ENCODE peak calls at places on chromosomes 7 and 10, in four cellular contexts. D, F, Z and G are unnamed samples.

GRCh38 chr10:131845505-131846223 is 55.1 kb upstream of the PPP2R2D start:
- DNase-seq in F (no peak), D (no peak), Z (no peak), G (no peak)

GRCh38 chr7:157537056-157537455 is 200.3 kb downstream of the DNAJB6 start:
- DNase-seq in F (no peak), D (no peak), Z (no peak), G (no peak)

GRCh38 chr10:132591166-132591971 is 53.8 kb downstream of the INPP5A start:
- DNase-seq in D (no peak), Z (no peak), F (no peak), G (no peak)

GRCh38 chr7:131197920-131198610 is 129.6 kb upstream of the MKLN1 start:
- DNase-seq in F (peak; percentile 61), Z (no peak), D (no peak), G (no peak)

GRCh38 chr10:4661572-4662255 is 164.3 kb upstream of the AKR1E2 start:
- DNase-seq in F (no peak), Z (no peak), D (no peak), G (no peak)

GRCh38 chr10:62278461-62278910 is 9.8 kb upstream of the RTKN2 start:
- DNase-seq in Z (no peak), D (no peak), F (peak; percentile 87), G (no peak)

GRCh38 chr7:18685961-18686360 is 190.4 kb downstream of the HDAC9 start:
- DNase-seq in Z (no peak), F (no peak), D (no peak), G (no peak)

GRCh38 chr7:134908289-134908688 is 78.0 kb upstream of the AGBL3 start:
- DNase-seq in F (no peak), Z (no peak), D (no peak), G (no peak)

GRCh38 chr10:102509387-102509786 is 5.6 kb downstream of the SUFU start:
- DNase-seq in D (no peak), F (no peak), Z (no peak), G (no peak)

GRCh38 chr10:113644185-113645120 is 19.4 kb downstream of the NRAP start:
- DNase-seq in D (no peak), Z (no peak), F (no peak), G (no peak)

GRCh38 chr7:6030988-6031387 is at the start of gene ANKRD61:
- DNase-seq in D (no peak), F (no peak), Z (no peak), G (no peak)

GRCh38 chr7:94008537-94008936 is 4.4 kb upstream of the BET1 start:
- DNase-seq in D (no peak), Z (no peak), F (no peak), G (no peak)

GRCh38 chr7:151565541-151565940 is 45.8 kb upstream of the RHEB start:
- DNase-seq in F (no peak), D (no peak), Z (no peak), G (no peak)

GRCh38 chr7:12570529-12571461 is at the start of gene SCIN:
- DNase-seq in D (no peak), Z (peak; percentile 61), F (no peak), G (peak; percentile 16)

GRCh38 chr10:110859947-110860376 is 11.8 kb upstream of the PDCD4 start:
- DNase-seq in D (no peak), F (peak; percentile 86), Z (no peak), G (no peak)

GRCh38 chr7:2717293-2717904 is 29.4 kb downstream of the AMZ1 start:
- DNase-seq in F (no peak), Z (no peak), D (no peak), G (no peak)

GRCh38 chr10:103781329-103782061 is 73.9 kb downstream of the SH3PXD2A start:
- DNase-seq in D (peak; percentile 20), F (peak; percentile 96), Z (peak; percentile 33), G (no peak)

GRCh38 chr10:131021967-131022366 is 289.6 kb downstream of the TCERG1L start:
- DNase-seq in D (no peak), Z (no peak), F (no peak), G (no peak)

GRCh38 chr10:73968101-73968515 is 29.8 kb upstream of the VCL start:
- DNase-seq in Z (no peak), F (no peak), D (no peak), G (no peak)

GRCh38 chr7:55075464-55075971 is 56.7 kb downstream of the EGFR start:
- DNase-seq in F (no peak), Z (no peak), D (no peak), G (no peak)

GRCh38 chr7:34991938-34992840 is 45.1 kb downstream of the DPY19L1 start:
- DNase-seq in Z (no peak), D (no peak), F (no peak), G (no peak)

GRCh38 chr7:44261239-44261638 is 60.5 kb downstream of the YKT6 start:
- DNase-seq in D (no peak), F (no peak), Z (no peak), G (no peak)

GRCh38 chr7:127189885-127190284 is 62.9 kb downstream of the GRM8 start:
- DNase-seq in F (no peak), Z (no peak), D (no peak), G (no peak)

GRCh38 chr7:98314469-98314868 is 33.0 kb downstream of the BRI3 start:
- DNase-seq in F (no peak), Z (no peak), D (no peak), G (no peak)

GRCh38 chr7:137992738-137993394 is 9.0 kb downstream of the CREB3L2 start:
- DNase-seq in Z (no peak), F (peak; percentile 98), D (no peak), G (no peak)

GRCh38 chr7:28165971-28166955 is 14.3 kb downstream of the JAZF1 start:
- DNase-seq in D (no peak), F (peak; percentile 84), Z (no peak), G (no peak)

GRCh38 chr7:106927541-106927940 is 62.5 kb downstream of the PIK3CG start:
- DNase-seq in Z (no peak), D (no peak), F (no peak), G (no peak)